ENCODE peak calls at places on chromosome 9, in ten cellular contexts. One of them, this sample, is unnamed. For H3K4me1, the result is how much of the 10 kb centered on the place peaks cover.

GRCh38 chr9:130461218-130461630 is 16.5 kb downstream of the ASS1 start:
- DNase-seq in spleen: peak
- DNase-seq in psoas muscle: peak
- DNase-seq in effector memory CD4-positive, alpha-beta T cell: peak
- DNase-seq in cardiac muscle cell: peak
- DNase-seq in GM23338: peak
- DNase-seq in transverse colon: peak
- DNase-seq in heart left ventricle: peak
- DNase-seq in stomach: peak
- DNase-seq in colonic mucosa: peak
- DNase-seq in this sample: peak

GRCh38 chr9:693460-694390 is 147.8 kb upstream of the DMRT1 start:
- DNase-seq in GM23338: peak
- DNase-seq in colonic mucosa: peak
- DNase-seq in heart left ventricle: no peak
- DNase-seq in cardiac muscle cell: no peak
- DNase-seq in effector memory CD4-positive, alpha-beta T cell: no peak
- DNase-seq in psoas muscle: peak
- DNase-seq in stomach: no peak
- DNase-seq in spleen: no peak
- DNase-seq in transverse colon: peak
- DNase-seq in this sample: no peak

GRCh38 chr9:122186301-122186700 is 26.6 kb downstream of the MORN5 start:
- DNase-seq in GM23338: peak
- DNase-seq in cardiac muscle cell: peak
- DNase-seq in transverse colon: peak
- DNase-seq in spleen: peak
- DNase-seq in heart left ventricle: no peak
- DNase-seq in colonic mucosa: peak
- DNase-seq in effector memory CD4-positive, alpha-beta T cell: no peak
- DNase-seq in stomach: peak
- DNase-seq in psoas muscle: no peak
- DNase-seq in this sample: no peak

GRCh38 chr9:110049699-110050450 is 158.1 kb downstream of the C9orf152 start:
- DNase-seq in transverse colon: peak
- DNase-seq in stomach: peak
- DNase-seq in effector memory CD4-positive, alpha-beta T cell: no peak
- DNase-seq in cardiac muscle cell: peak
- DNase-seq in heart left ventricle: peak
- DNase-seq in psoas muscle: peak
- DNase-seq in spleen: peak
- DNase-seq in GM23338: peak
- DNase-seq in colonic mucosa: peak
- DNase-seq in this sample: peak

GRCh38 chr9:33943389-33943788 is 105.3 kb downstream of the UBAP2 start:
- DNase-seq in colonic mucosa: no peak
- DNase-seq in spleen: no peak
- DNase-seq in stomach: no peak
- DNase-seq in cardiac muscle cell: no peak
- DNase-seq in effector memory CD4-positive, alpha-beta T cell: no peak
- DNase-seq in GM23338: no peak
- DNase-seq in heart left ventricle: no peak
- DNase-seq in psoas muscle: no peak
- DNase-seq in transverse colon: no peak
- DNase-seq in this sample: no peak

GRCh38 chr9:98980291-98980690 is 36.6 kb downstream of the COL15A1 start:
- DNase-seq in effector memory CD4-positive, alpha-beta T cell: no peak
- DNase-seq in heart left ventricle: no peak
- DNase-seq in psoas muscle: no peak
- DNase-seq in GM23338: no peak
- DNase-seq in spleen: no peak
- DNase-seq in cardiac muscle cell: no peak
- DNase-seq in colonic mucosa: no peak
- DNase-seq in stomach: no peak
- DNase-seq in transverse colon: no peak
- DNase-seq in this sample: no peak

GRCh38 chr9:35000535-35001284 is 11.2 kb downstream of the DNAJB5 start:
- DNase-seq in cardiac muscle cell: no peak
- DNase-seq in stomach: no peak
- DNase-seq in spleen: no peak
- DNase-seq in heart left ventricle: no peak
- DNase-seq in transverse colon: no peak
- DNase-seq in effector memory CD4-positive, alpha-beta T cell: no peak
- DNase-seq in colonic mucosa: no peak
- DNase-seq in psoas muscle: no peak
- DNase-seq in GM23338: peak
- DNase-seq in this sample: no peak

GRCh38 chr9:123329329-123329955 is 26.6 kb upstream of the CRB2 start:
- DNase-seq in GM23338: no peak
- DNase-seq in transverse colon: peak
- DNase-seq in effector memory CD4-positive, alpha-beta T cell: no peak
- DNase-seq in spleen: no peak
- DNase-seq in cardiac muscle cell: no peak
- DNase-seq in heart left ventricle: no peak
- DNase-seq in colonic mucosa: peak
- DNase-seq in psoas muscle: no peak
- DNase-seq in stomach: peak
- DNase-seq in this sample: no peak

GRCh38 chr9:77020438-77021264 is 1.2 kb downstream of the FOXB2 start:
- DNase-seq in transverse colon: no peak
- DNase-seq in colonic mucosa: no peak
- DNase-seq in GM23338: peak
- DNase-seq in stomach: no peak
- DNase-seq in heart left ventricle: no peak
- DNase-seq in cardiac muscle cell: no peak
- DNase-seq in psoas muscle: no peak
- DNase-seq in effector memory CD4-positive, alpha-beta T cell: no peak
- DNase-seq in spleen: no peak
- DNase-seq in this sample: no peak

GRCh38 chr9:79672891-79673290 is 101.1 kb downstream of the TLE4 start:
- DNase-seq in transverse colon: no peak
- DNase-seq in effector memory CD4-positive, alpha-beta T cell: no peak
- DNase-seq in GM23338: no peak
- DNase-seq in spleen: no peak
- DNase-seq in colonic mucosa: no peak
- DNase-seq in psoas muscle: no peak
- DNase-seq in heart left ventricle: no peak
- DNase-seq in cardiac muscle cell: no peak
- DNase-seq in stomach: no peak
- DNase-seq in this sample: no peak

GRCh38 chr9:107639426-107639825 is 149.9 kb upstream of the KLF4 start:
- DNase-seq in stomach: no peak
- DNase-seq in transverse colon: no peak
- DNase-seq in cardiac muscle cell: no peak
- DNase-seq in psoas muscle: no peak
- DNase-seq in spleen: no peak
- DNase-seq in colonic mucosa: no peak
- DNase-seq in heart left ventricle: no peak
- DNase-seq in GM23338: no peak
- DNase-seq in effector memory CD4-positive, alpha-beta T cell: no peak
- DNase-seq in this sample: no peak

GRCh38 chr9:82223442-82223841 is 234.9 kb downstream of the SPATA31D1 start:
- DNase-seq in GM23338: no peak
- DNase-seq in heart left ventricle: no peak
- DNase-seq in spleen: no peak
- DNase-seq in colonic mucosa: no peak
- DNase-seq in psoas muscle: no peak
- DNase-seq in stomach: no peak
- DNase-seq in transverse colon: no peak
- DNase-seq in cardiac muscle cell: no peak
- DNase-seq in effector memory CD4-positive, alpha-beta T cell: no peak
- DNase-seq in this sample: no peak

GRCh38 chr9:134216961-134217360 is 52.6 kb upstream of the RNU6ATAC start:
- DNase-seq in spleen: peak
- DNase-seq in cardiac muscle cell: no peak
- DNase-seq in colonic mucosa: no peak
- DNase-seq in heart left ventricle: peak
- DNase-seq in GM23338: no peak
- DNase-seq in psoas muscle: peak
- DNase-seq in effector memory CD4-positive, alpha-beta T cell: no peak
- DNase-seq in transverse colon: no peak
- DNase-seq in stomach: no peak
- DNase-seq in this sample: peak

GRCh38 chr9:37025381-37026084 is 8.5 kb downstream of the PAX5 start:
- DNase-seq in psoas muscle: no peak
- DNase-seq in transverse colon: no peak
- DNase-seq in effector memory CD4-positive, alpha-beta T cell: no peak
- DNase-seq in colonic mucosa: no peak
- DNase-seq in spleen: no peak
- DNase-seq in stomach: no peak
- DNase-seq in GM23338: peak
- DNase-seq in heart left ventricle: no peak
- DNase-seq in cardiac muscle cell: no peak
- DNase-seq in this sample: no peak

GRCh38 chr9:38026840-38027527 is 42.0 kb downstream of the SHB start:
- DNase-seq in colonic mucosa: no peak
- DNase-seq in cardiac muscle cell: no peak
- DNase-seq in effector memory CD4-positive, alpha-beta T cell: no peak
- DNase-seq in spleen: no peak
- DNase-seq in GM23338: no peak
- DNase-seq in transverse colon: peak
- DNase-seq in psoas muscle: no peak
- DNase-seq in stomach: no peak
- DNase-seq in heart left ventricle: no peak
- DNase-seq in this sample: no peak
- H3K4me1 ChIP-seq in colonic mucosa: under half
- H3K4me1 ChIP-seq in cardiac muscle cell: under half
- H3K4me1 ChIP-seq in effector memory CD4-positive, alpha-beta T cell: under half
- H3K4me1 ChIP-seq in spleen: under half
- H3K4me1 ChIP-seq in GM23338: half or more
- H3K4me1 ChIP-seq in transverse colon: half or more
- H3K4me1 ChIP-seq in psoas muscle: under half
- H3K4me1 ChIP-seq in stomach: half or more
- H3K4me1 ChIP-seq in heart left ventricle: under half
- H3K4me1 ChIP-seq in this sample: half or more

DNA sequence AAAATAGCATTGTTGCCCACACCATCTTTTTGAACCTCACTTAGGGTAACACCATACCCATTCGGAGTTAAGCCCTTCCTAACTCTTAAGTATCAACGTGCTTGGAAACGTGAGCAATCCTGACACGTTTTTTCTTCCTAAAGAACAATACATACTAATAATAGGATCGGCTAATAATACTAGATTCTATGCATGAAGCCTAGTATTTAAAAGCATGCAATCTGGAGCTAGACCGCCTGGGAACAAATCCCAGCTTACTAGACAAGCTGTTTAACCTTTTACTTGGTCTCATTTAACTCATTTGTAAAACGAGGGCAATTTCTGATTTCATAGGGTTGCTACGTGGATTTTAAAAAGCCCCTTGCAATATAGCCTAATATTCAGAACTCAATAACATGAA is 947 bp upstream of the SMC2 start:
- DNase-seq in GM23338: peak
- DNase-seq in stomach: no peak
- DNase-seq in spleen: no peak
- DNase-seq in transverse colon: no peak
- DNase-seq in psoas muscle: no peak
- DNase-seq in colonic mucosa: peak
- DNase-seq in heart left ventricle: no peak
- DNase-seq in effector memory CD4-positive, alpha-beta T cell: no peak
- DNase-seq in cardiac muscle cell: no peak
- DNase-seq in this sample: no peak
- H3K4me1 ChIP-seq in GM23338: under half
- H3K4me1 ChIP-seq in stomach: under half
- H3K4me1 ChIP-seq in spleen: half or more
- H3K4me1 ChIP-seq in transverse colon: under half
- H3K4me1 ChIP-seq in psoas muscle: under half
- H3K4me1 ChIP-seq in colonic mucosa: under half
- H3K4me1 ChIP-seq in heart left ventricle: under half
- H3K4me1 ChIP-seq in effector memory CD4-positive, alpha-beta T cell: under half
- H3K4me1 ChIP-seq in cardiac muscle cell: under half
- H3K4me1 ChIP-seq in this sample: under half

GRCh38 chr9:137308102-137308619 is 6.1 kb upstream of the NRARP start:
- DNase-seq in spleen: no peak
- DNase-seq in GM23338: no peak
- DNase-seq in effector memory CD4-positive, alpha-beta T cell: no peak
- DNase-seq in colonic mucosa: no peak
- DNase-seq in psoas muscle: no peak
- DNase-seq in heart left ventricle: no peak
- DNase-seq in cardiac muscle cell: peak
- DNase-seq in stomach: no peak
- DNase-seq in transverse colon: peak
- DNase-seq in this sample: peak

GRCh38 chr9:137309368-137310189 is 7.5 kb upstream of the NRARP start:
- DNase-seq in effector memory CD4-positive, alpha-beta T cell: no peak
- DNase-seq in stomach: no peak
- DNase-seq in spleen: peak
- DNase-seq in GM23338: no peak
- DNase-seq in heart left ventricle: no peak
- DNase-seq in colonic mucosa: no peak
- DNase-seq in cardiac muscle cell: no peak
- DNase-seq in transverse colon: no peak
- DNase-seq in psoas muscle: no peak
- DNase-seq in this sample: peak

GRCh38 chr9:137306546-137307254 is 4.6 kb upstream of the NRARP start:
- DNase-seq in stomach: no peak
- DNase-seq in colonic mucosa: peak
- DNase-seq in spleen: peak
- DNase-seq in effector memory CD4-positive, alpha-beta T cell: no peak
- DNase-seq in cardiac muscle cell: no peak
- DNase-seq in transverse colon: no peak
- DNase-seq in heart left ventricle: peak
- DNase-seq in GM23338: no peak
- DNase-seq in psoas muscle: no peak
- DNase-seq in this sample: peak

GRCh38 chr9:137305788-137306545 is 3.9 kb upstream of the NRARP start:
- DNase-seq in psoas muscle: no peak
- DNase-seq in GM23338: no peak
- DNase-seq in cardiac muscle cell: peak
- DNase-seq in effector memory CD4-positive, alpha-beta T cell: no peak
- DNase-seq in transverse colon: no peak
- DNase-seq in colonic mucosa: no peak
- DNase-seq in heart left ventricle: peak
- DNase-seq in spleen: peak
- DNase-seq in stomach: no peak
- DNase-seq in this sample: peak

GRCh38 chr9:137307255-137308101 is 5.4 kb upstream of the NRARP start:
- DNase-seq in transverse colon: peak
- DNase-seq in colonic mucosa: peak
- DNase-seq in cardiac muscle cell: peak
- DNase-seq in stomach: no peak
- DNase-seq in GM23338: peak
- DNase-seq in spleen: peak
- DNase-seq in heart left ventricle: peak
- DNase-seq in psoas muscle: no peak
- DNase-seq in effector memory CD4-positive, alpha-beta T cell: no peak
- DNase-seq in this sample: peak
- H3K4me1 ChIP-seq in transverse colon: half or more
- H3K4me1 ChIP-seq in colonic mucosa: under half
- H3K4me1 ChIP-seq in cardiac muscle cell: under half
- H3K4me1 ChIP-seq in stomach: half or more
- H3K4me1 ChIP-seq in GM23338: under half
- H3K4me1 ChIP-seq in spleen: half or more
- H3K4me1 ChIP-seq in heart left ventricle: under half
- H3K4me1 ChIP-seq in psoas muscle: under half
- H3K4me1 ChIP-seq in effector memory CD4-positive, alpha-beta T cell: under half
- H3K4me1 ChIP-seq in this sample: under half

DNA sequence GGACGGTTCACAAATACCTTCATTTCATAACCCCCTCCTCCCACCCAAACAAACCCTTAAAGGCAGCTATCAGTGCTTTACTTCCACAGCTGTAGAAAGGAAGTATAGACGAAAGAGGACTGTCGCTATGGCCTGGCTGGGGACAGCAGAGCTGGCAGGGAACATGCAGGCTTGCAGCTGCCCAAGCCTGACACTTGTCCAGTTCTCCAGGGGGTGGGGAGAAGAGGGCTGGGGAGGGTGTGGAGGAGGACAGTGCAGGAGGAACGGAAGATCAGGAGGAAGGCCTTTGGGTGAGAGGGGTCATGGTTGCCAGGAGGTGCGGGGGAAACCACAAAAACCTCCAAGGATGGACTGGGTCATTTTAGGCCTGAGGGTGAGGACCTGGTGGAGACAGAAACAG is 25.9 kb downstream of the ARPC5L start:
- DNase-seq in stomach: no peak
- DNase-seq in GM23338: no peak
- DNase-seq in cardiac muscle cell: no peak
- DNase-seq in spleen: no peak
- DNase-seq in heart left ventricle: no peak
- DNase-seq in psoas muscle: no peak
- DNase-seq in transverse colon: no peak
- DNase-seq in effector memory CD4-positive, alpha-beta T cell: no peak
- DNase-seq in colonic mucosa: no peak
- DNase-seq in this sample: no peak
- H3K4me1 ChIP-seq in stomach: under half
- H3K4me1 ChIP-seq in GM23338: under half
- H3K4me1 ChIP-seq in cardiac muscle cell: under half
- H3K4me1 ChIP-seq in spleen: under half
- H3K4me1 ChIP-seq in heart left ventricle: under half
- H3K4me1 ChIP-seq in psoas muscle: under half
- H3K4me1 ChIP-seq in transverse colon: under half
- H3K4me1 ChIP-seq in effector memory CD4-positive, alpha-beta T cell: under half
- H3K4me1 ChIP-seq in colonic mucosa: under half
- H3K4me1 ChIP-seq in this sample: under half

This sample was measured in kidney.